ENCODE peak calls at places on chromosomes 16 and 17, in six cellular contexts. N is gastrocnemius medialis, D is HAP-1, T is ovary, F is IMR-90, E is neural progenitor cell. M is an unnamed sample.

GRCh38 chr16:27242398-27242797 is 26.2 kb downstream of the NSMCE1 start:
- DNase-seq in D (no peak), N (no peak), T (no peak), E (no peak), F (no peak), M (no peak)

GRCh38 chr16:69861276-69862030 is 89.7 kb upstream of the CLEC18A start:
- DNase-seq in F (peak; percentile 75), N (peak; percentile 61), T (no peak), E (no peak), D (peak; percentile 33), M (no peak)

GRCh38 chr17:27379863-27380533 is 76.2 kb upstream of the KSR1 start:
- DNase-seq in F (peak; percentile 43), N (peak; percentile 17), E (peak; percentile 77), D (peak; percentile 68), T (peak; percentile 72), M (peak; percentile 82)

GRCh38 chr17:19366637-19366972 is 4.1 kb upstream of the B9D1 start:
- DNase-seq in D (no peak), T (no peak), N (no peak), F (no peak), E (no peak), M (no peak)

GRCh38 chr16:71963125-71963875 is 36.9 kb downstream of the PKD1L3 start:
- DNase-seq in E (no peak), F (no peak), D (no peak), N (no peak), T (no peak), M (no peak)

GRCh38 chr17:77887464-77888241 is 70.8 kb upstream of the TNRC6C start:
- DNase-seq in E (peak; percentile 47), N (peak; percentile 67), D (peak; percentile 44), F (peak; percentile 76), T (peak; percentile 75), M (peak; percentile 84)

GRCh38 chr17:63511331-63511730 is 11.8 kb upstream of the KCNH6 start:
- DNase-seq in N (no peak), D (no peak), E (no peak), T (no peak), F (no peak), M (no peak)

GRCh38 chr17:76327689-76328088 is 19.6 kb upstream of the QRICH2 start:
- DNase-seq in D (no peak), N (no peak), E (no peak), T (no peak), F (no peak), M (no peak)

GRCh38 chr17:69535022-69535570 is 120.6 kb downstream of the MAP2K6 start:
- DNase-seq in T (no peak), E (no peak), D (no peak), F (no peak), N (no peak), M (no peak)

GRCh38 chr17:78602246-78602645 is 25.1 kb upstream of the DNAH17 start:
- DNase-seq in E (no peak), T (no peak), N (no peak), D (no peak), F (no peak), M (no peak)

GRCh38 chr16:54175552-54176375 is 110.8 kb downstream of the IRX3 start:
- DNase-seq in T (no peak), F (no peak), N (no peak), E (no peak), D (peak; percentile 15), M (no peak)

GRCh38 chr17:44901323-44901965 is 2.2 kb upstream of the EFTUD2 start:
- DNase-seq in F (peak; percentile 79), T (no peak), N (no peak), E (no peak), D (no peak), M (no peak)

GRCh38 chr16:13435415-13435814 is 484.5 kb upstream of the ERCC4 start:
- DNase-seq in E (no peak), N (no peak), T (no peak), F (no peak), D (no peak), M (no peak)

GRCh38 chr17:49691086-49691676 is 13.3 kb upstream of the SPOP start:
- DNase-seq in F (no peak), D (no peak), E (no peak), T (no peak), N (no peak), M (no peak)

GRCh38 chr17:15507896-15508295 is 40.5 kb upstream of the CDRT4 start:
- DNase-seq in N (no peak), F (peak; percentile 47), E (no peak), D (no peak), T (no peak), M (no peak)

GRCh38 chr16:78377312-78377711 is 277.9 kb downstream of the WWOX start:
- DNase-seq in D (no peak), E (no peak), T (no peak), F (no peak), N (no peak), M (no peak)

GRCh38 chr17:73231363-73231762 is 30.3 kb downstream of the CPSF4L start:
- DNase-seq in E (no peak), D (peak; percentile 31), F (peak; percentile 25), T (no peak), N (no peak), M (no peak)

GRCh38 chr17:731943-732787 is at the start of gene TLCD3A:
- DNase-seq in D (peak; percentile 84), E (peak; percentile 86), N (peak; percentile 40), T (peak; percentile 82), F (peak; percentile 55), M (peak; percentile 78)

GRCh38 chr16:27428035-27428785 is 26.2 kb downstream of the IL21R start:
- DNase-seq in F (no peak), N (no peak), D (no peak), E (no peak), T (no peak), M (no peak)

GRCh38 chr16:65936096-65936495 is 430.4 kb upstream of the CDH5 start:
- DNase-seq in T (no peak), F (peak; percentile 40), N (no peak), D (no peak), E (no peak), M (no peak)

GRCh38 chr17:3961564-3962047 is 2.6 kb downstream of the ATP2A3 start:
- DNase-seq in D (no peak), E (no peak), N (no peak), F (no peak), T (no peak), M (no peak)

GRCh38 chr17:17156511-17156910 is 49.6 kb downstream of the PLD6 start:
- DNase-seq in E (no peak), F (peak; percentile 64), T (no peak), N (no peak), D (no peak), M (no peak)

GRCh38 chr16:88373927-88374492 is 8.7 kb upstream of the ZNF469 start:
- DNase-seq in N (no peak), T (no peak), D (no peak), F (no peak), E (no peak), M (no peak)
- H3K4me1 ChIP-seq in N (no peaks in the 10 kb centered on the region), T (no peaks in the 10 kb centered on the region), D (no peaks in the 10 kb centered on the region), F (no peaks in the 10 kb centered on the region), E (no peaks in the 10 kb centered on the region), M (no peaks in the 10 kb centered on the region)

GRCh38 chr17:39700148-39700987 is 504 bp downstream of the ERBB2 start:
- DNase-seq in D (no peak), T (peak; percentile 69), N (no peak), F (peak; percentile 7), E (peak; percentile 77), M (no peak)

GRCh38 chr17:39703913-39704312 is 4.0 kb downstream of the ERBB2 start:
- DNase-seq in T (no peak), N (no peak), D (no peak), F (no peak), E (no peak), M (no peak)

GRCh38 chr17:39701012-39701783 is 1.3 kb downstream of the ERBB2 start:
- DNase-seq in N (no peak), F (no peak), D (no peak), E (peak; percentile 30), T (no peak), M (no peak)

GRCh38 chr17:39702901-39703893 is 3.3 kb downstream of the ERBB2 start:
- DNase-seq in F (peak; percentile 11), D (no peak), N (no peak), T (no peak), E (peak; percentile 21), M (no peak)

DNA sequence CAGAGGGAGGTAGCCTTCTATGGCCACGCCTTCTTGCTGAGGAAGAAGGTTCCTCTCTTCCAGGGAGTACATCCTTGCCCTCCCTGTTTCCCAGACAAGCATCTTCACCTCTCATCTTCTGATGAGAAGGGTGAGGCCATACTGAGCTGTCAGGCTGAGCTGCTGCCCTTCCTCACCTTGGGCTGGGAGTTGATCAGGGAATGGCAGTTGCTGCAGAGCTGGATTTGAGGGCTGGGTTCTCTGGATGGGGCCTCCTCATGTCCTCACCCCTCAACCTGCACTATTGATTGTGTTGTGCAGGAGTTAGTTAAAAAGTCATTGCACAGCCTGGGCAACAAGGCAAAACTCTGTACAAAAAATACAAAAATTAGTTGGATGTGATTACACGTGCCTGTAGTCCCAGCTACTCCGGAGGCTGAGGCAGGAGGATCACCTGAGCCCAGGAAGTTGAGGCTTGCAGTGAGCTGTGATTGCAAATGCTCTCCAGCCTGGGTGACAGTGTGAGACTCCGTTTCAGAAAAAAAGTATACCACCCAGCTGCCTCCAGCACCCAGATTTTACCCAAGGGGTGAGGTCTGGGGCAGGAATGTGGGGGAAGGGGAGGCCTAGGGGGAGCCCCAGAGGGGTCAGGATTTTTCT is 2.0 kb downstream of the ERBB2 start:
- DNase-seq in E (peak; percentile 5), T (no peak), F (no peak), D (no peak), N (no peak), M (no peak)
- H3K4me3 ChIP-seq in E (peak overlapping the region; percentile 96), T (no peak overlapping the region), F (no peak overlapping the region), D (no peak overlapping the region), N (no peak overlapping the region), M (peak overlapping the region; percentile 82)

GRCh38 chr16:21611178-21611545 is 11.8 kb downstream of the METTL9 start:
- DNase-seq in N (no peak), F (peak; percentile 65), T (no peak), E (no peak), D (no peak), M (no peak)

GRCh38 chr16:21613361-21613760 is 14.0 kb downstream of the METTL9 start:
- DNase-seq in N (no peak), T (no peak), F (no peak), D (no peak), E (no peak), M (no peak)

GRCh38 chr16:21618261-21618660 is 18.9 kb downstream of the METTL9 start:
- DNase-seq in F (no peak), D (no peak), E (no peak), T (no peak), N (no peak), M (no peak)

GRCh38 chr16:21611546-21612384 is 12.4 kb downstream of the METTL9 start:
- DNase-seq in F (no peak), T (no peak), D (peak; percentile 62), E (peak; percentile 59), N (no peak), M (no peak)

DNA sequence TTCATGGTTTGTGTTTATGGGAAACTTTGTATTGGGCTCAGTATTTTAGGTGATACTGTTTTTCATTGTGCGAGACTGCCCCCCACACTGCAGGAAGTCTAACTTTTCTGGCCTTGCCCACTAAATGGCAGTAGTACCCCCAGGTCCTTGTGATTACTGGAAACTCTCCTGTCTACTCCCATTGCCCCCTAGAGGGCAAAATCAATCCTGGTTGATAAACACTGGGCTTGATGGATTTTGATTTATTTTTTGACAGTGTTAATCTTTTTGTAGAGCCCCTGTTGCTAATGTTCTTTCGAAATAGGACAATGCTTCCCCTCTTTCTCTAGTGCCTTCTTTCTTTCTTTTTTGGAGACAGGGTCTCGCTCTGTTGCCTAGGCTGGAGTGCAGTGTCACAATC is 15.5 kb downstream of the METTL9 start:
- DNase-seq in N (no peak), E (no peak), F (no peak), T (no peak), D (no peak), M (no peak)
- H3K4me1 ChIP-seq in N (peaks cover 32% of the 10 kb centered on the region), E (peaks cover 28% of the 10 kb centered on the region), F (peaks cover 6% of the 10 kb centered on the region), T (peaks cover 3% of the 10 kb centered on the region), D (peaks cover 22% of the 10 kb centered on the region), M (peaks cover 29% of the 10 kb centered on the region)

GRCh38 chr17:7916799-7917198 is 710 bp upstream of the RNF227 start:
- DNase-seq in N (no peak), F (peak; percentile 80), D (no peak), E (no peak), T (no peak), M (no peak)
- H3K4me3 ChIP-seq in N (peak overlapping the region; percentile 81), F (no peak overlapping the region), D (no peak overlapping the region), E (no peak overlapping the region), T (peak overlapping the region; percentile 56), M (peak overlapping the region; percentile 69)

M was measured in heart right ventricle.